ENCODE peak calls at places on chromosomes 4 and X, in five cellular contexts. Y, N, D, E and X are unnamed samples. For H3K4me1, the result is how much of the 10 kb centered on the place peaks cover.

GRCh38 chrX:39905946-39906345 is 191.8 kb downstream of the BCOR start:
- DNase-seq in Y (no peak), N (no peak), D (no peak), E (no peak), X (no peak)

GRCh38 chr4:56744030-56744429 is 62.9 kb upstream of the HOPX start:
- DNase-seq in Y (no peak), N (no peak), D (no peak), E (no peak), X (no peak)

GRCh38 chr4:3747582-3747906 is 18.6 kb upstream of the ADRA2C start:
- DNase-seq in Y (no peak), N (no peak), D (no peak), E (no peak), X (peak)

GRCh38 chrX:7828594-7828993 is 14.4 kb upstream of the VCX start:
- DNase-seq in Y (no peak), N (peak), D (no peak), E (no peak), X (no peak)

GRCh38 chr4:6987566-6987920 is 55.6 kb upstream of the TADA2B start:
- DNase-seq in Y (peak), N (no peak), D (peak), E (no peak), X (peak)

GRCh38 chrX:130539721-130540321 is 138.0 kb downstream of the RBMX2 start:
- DNase-seq in Y (no peak), N (peak), D (peak), E (peak), X (peak)

GRCh38 chr4:72446353-72447055 is 122.5 kb downstream of the ADAMTS3 start:
- DNase-seq in Y (no peak), N (no peak), D (no peak), E (no peak), X (no peak)

GRCh38 chrX:39955621-39956020 is 142.1 kb downstream of the BCOR start:
- DNase-seq in Y (no peak), N (no peak), D (no peak), E (no peak), X (no peak)

GRCh38 chrX:138982350-138982749 is 270.8 kb upstream of the FGF13 start:
- DNase-seq in Y (no peak), N (no peak), D (no peak), E (no peak), X (no peak)

GRCh38 chr4:145709843-145710242 is 29.9 kb downstream of the C4orf51 start:
- DNase-seq in Y (no peak), N (no peak), D (peak), E (no peak), X (peak)

GRCh38 chr4:89438102-89438831 is 130.7 kb upstream of the GPRIN3 start:
- DNase-seq in Y (peak), N (peak), D (peak), E (peak), X (peak)

GRCh38 chrX:121504148-121504547 is 456.7 kb downstream of the GLUD2 start:
- DNase-seq in Y (no peak), N (no peak), D (no peak), E (no peak), X (no peak)

GRCh38 chr4:27357283-27357682 is 496.6 kb downstream of the STIM2 start:
- DNase-seq in Y (no peak), N (no peak), D (no peak), E (no peak), X (peak)

GRCh38 chr4:152512483-152512882 is 23.4 kb downstream of the FBXW7 start:
- DNase-seq in Y (no peak), N (no peak), D (no peak), E (no peak), X (no peak)

GRCh38 chr4:3062466-3062865 is 11.9 kb downstream of the HTT-AS start:
- DNase-seq in Y (peak), N (no peak), D (no peak), E (no peak), X (peak)

GRCh38 chrX:112513154-112513553 is 166.6 kb downstream of the LHFPL1 start:
- DNase-seq in Y (no peak), N (no peak), D (no peak), E (no peak), X (no peak)

GRCh38 chrX:42519666-42520231 is 258.2 kb downstream of the PPP1R2C start:
- DNase-seq in Y (no peak), N (peak), D (peak), E (no peak), X (no peak)

GRCh38 chr4:153789741-153790651 is 1.1 kb upstream of the SFRP2 start:
- DNase-seq in Y (no peak), N (no peak), D (no peak), E (no peak), X (no peak)

GRCh38 chrX:78710146-78710545 is 37.4 kb upstream of the LPAR4 start:
- DNase-seq in Y (no peak), N (no peak), D (no peak), E (no peak), X (no peak)

GRCh38 chr4:183631577-183632198 is 27.3 kb downstream of the RWDD4 start:
- DNase-seq in Y (no peak), N (no peak), D (no peak), E (no peak), X (no peak)

GRCh38 chr4:176259330-176260090 is 9.5 kb downstream of the ASB5 start:
- DNase-seq in Y (no peak), N (no peak), D (peak), E (no peak), X (no peak)

GRCh38 chrX:154805696-154806091 is 409 bp upstream of the MPP1 start:
- DNase-seq in Y (no peak), N (no peak), D (no peak), E (no peak), X (no peak)

GRCh38 chr4:164613761-164614277 is 140.1 kb upstream of the SMIM31 start:
- DNase-seq in Y (no peak), N (no peak), D (peak), E (no peak), X (no peak)

GRCh38 chrX:93695981-93696380 is 22.0 kb downstream of the FAM133A start:
- DNase-seq in Y (no peak), N (peak), D (no peak), E (no peak), X (no peak)

GRCh38 chr4:24601121-24601520 is 16.8 kb upstream of the DHX15 start:
- DNase-seq in Y (no peak), N (no peak), D (no peak), E (no peak), X (no peak)

GRCh38 chr4:94639298-94639697 is 118.5 kb upstream of the BMPR1B start:
- DNase-seq in Y (no peak), N (no peak), D (no peak), E (no peak), X (no peak)

GRCh38 chrX:107674480-107675364 is 46.4 kb downstream of the PRPS1 start:
- DNase-seq in Y (peak), N (no peak), D (peak), E (peak), X (peak)
- H3K4me3 ChIP-seq in Y (peak), N (no peak), D (no peak), E (no peak), X (no peak)

DNA sequence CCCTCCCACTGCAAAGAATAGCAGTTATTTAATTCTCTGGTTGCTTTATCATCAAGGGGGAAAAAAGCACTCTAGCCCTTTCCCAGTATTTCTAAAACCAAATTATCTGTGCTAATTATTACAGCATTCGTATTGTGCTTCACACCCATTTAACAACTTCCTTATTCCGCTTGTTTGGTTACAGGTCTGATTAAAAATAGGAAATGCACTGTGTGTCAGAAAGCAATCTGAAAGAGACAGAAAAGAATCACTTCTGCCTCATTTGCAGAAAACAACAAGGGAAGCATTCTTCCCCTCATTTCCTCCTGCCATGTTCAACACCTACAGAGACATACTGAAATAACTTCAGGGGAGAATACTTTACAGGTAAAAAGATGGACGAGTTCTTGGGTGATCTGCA is 114.9 kb upstream of the MAP3K15 start:
- DNase-seq in Y (no peak), N (no peak), D (no peak), E (no peak), X (no peak)
- H3K4me1 ChIP-seq in Y (under half), N (under half), D (under half), E (under half), X (under half)

GRCh38 chr4:108425988-108426387 is 194.4 kb upstream of the RPL34 start:
- DNase-seq in Y (no peak), N (no peak), D (peak), E (no peak), X (peak)
- H3K4me3 ChIP-seq in Y (no peak), N (no peak), D (no peak), E (no peak), X (no peak)

GRCh38 chr4:137541181-137541580 is 8.9 kb upstream of the PCDH18 start:
- DNase-seq in Y (no peak), N (no peak), D (no peak), E (no peak), X (no peak)
- H3K4me1 ChIP-seq in Y (under half), N (under half), D (under half), E (under half), X (under half)

GRCh38 chr4:38058186-38058585 is 98.0 kb downstream of the PTTG2 start:
- DNase-seq in Y (no peak), N (no peak), D (no peak), E (no peak), X (no peak)

GRCh38 chr4:38050560-38051350 is 90.6 kb downstream of the PTTG2 start:
- DNase-seq in Y (no peak), N (no peak), D (no peak), E (no peak), X (peak)

GRCh38 chr4:38060829-38061431 is 100.7 kb downstream of the PTTG2 start:
- DNase-seq in Y (no peak), N (no peak), D (no peak), E (no peak), X (peak)

GRCh38 chr4:38056024-38056685 is 96.0 kb downstream of the PTTG2 start:
- DNase-seq in Y (no peak), N (no peak), D (no peak), E (no peak), X (peak)

GRCh38 chr4:38055566-38055965 is 95.4 kb downstream of the PTTG2 start:
- DNase-seq in Y (no peak), N (no peak), D (no peak), E (no peak), X (no peak)
- H3K4me3 ChIP-seq in Y (no peak), N (no peak), D (no peak), E (no peak), X (no peak)

DNA sequence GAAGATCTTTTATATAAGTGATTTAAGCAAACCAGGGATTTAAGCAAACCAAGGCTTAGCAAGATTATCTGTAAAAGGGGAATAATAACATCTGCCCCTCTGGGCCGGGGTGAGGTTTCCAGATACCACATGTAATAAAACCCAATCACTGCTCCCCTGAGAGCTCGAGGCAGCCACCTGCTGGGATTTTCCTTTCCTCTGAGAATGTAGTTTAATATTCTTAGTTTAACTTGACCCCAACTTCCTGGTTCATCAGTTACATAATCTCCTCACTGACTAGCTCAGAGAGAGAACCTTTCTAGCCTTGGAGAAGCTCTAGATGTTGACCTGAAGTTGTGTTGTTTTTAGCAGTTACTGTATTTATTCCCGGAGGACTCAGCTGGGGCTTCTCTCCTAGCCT is 322.4 kb downstream of the ARHGAP10 start:
- DNase-seq in Y (no peak), N (peak), D (no peak), E (no peak), X (no peak)
- H3K4me1 ChIP-seq in Y (half or more), N (under half), D (under half), E (under half), X (under half)

GRCh38 chr4:74983229-74983628 is 50.3 kb downstream of the PARM1 start:
- DNase-seq in Y (no peak), N (no peak), D (no peak), E (no peak), X (no peak)
- H3K4me3 ChIP-seq in Y (no peak), N (no peak), D (no peak), E (no peak), X (no peak)

GRCh38 chr4:17058506-17058905 is 160.1 kb upstream of the LDB2 start:
- DNase-seq in Y (no peak), N (no peak), D (no peak), E (no peak), X (peak)
- H3K4me1 ChIP-seq in Y (under half), N (under half), D (under half), E (under half), X (under half)

DNA sequence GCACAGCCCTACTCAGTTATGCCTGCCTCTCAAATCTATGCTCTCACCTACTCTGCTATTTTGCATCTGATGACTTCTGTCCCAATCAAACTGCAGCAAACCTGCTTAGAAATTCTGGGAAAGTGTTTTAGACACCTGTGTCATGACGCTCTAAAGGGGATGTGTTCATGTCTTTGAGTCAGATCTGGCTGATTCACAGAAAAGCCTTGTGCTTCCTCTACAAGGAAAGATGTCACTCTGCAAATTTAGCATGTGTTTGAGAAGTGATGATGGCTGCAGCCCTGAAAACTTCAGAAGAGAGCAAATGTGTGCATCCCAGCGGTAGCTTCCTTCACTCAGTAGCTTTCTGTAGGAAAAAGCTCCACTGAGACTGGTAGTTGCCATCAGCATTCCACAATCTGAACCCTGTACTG is 235.4 kb downstream of the MGST2 start:
- DNase-seq in Y (no peak), N (no peak), D (peak), E (no peak), X (no peak)
- H3K4me3 ChIP-seq in Y (no peak), N (no peak), D (no peak), E (no peak), X (no peak)